ENCODE peak calls at places on chromosomes 7 and 10, in six cellular contexts. H is T-helper 9 cell; A is cardiac fibroblast; Y is effector CD4-positive, alpha-beta T cell; X is AML-193; G is Calu3. Z is an unnamed sample.

GRCh38 chr7:46545790-46546189 is 624.7 kb upstream of the IGFBP3 start:
- DNase-seq in G (no peak), X (no peak), Y (no peak), H (no peak), A (peak), Z (no peak)

GRCh38 chr10:43057831-43058340 is 19.0 kb upstream of the RET start:
- DNase-seq in Y (no peak), H (no peak), A (no peak), X (no peak), G (no peak), Z (no peak)

GRCh38 chr10:60105195-60105812 is 198.9 kb upstream of the CCDC6 start:
- DNase-seq in H (no peak), G (no peak), X (no peak), Y (no peak), A (no peak), Z (no peak)

GRCh38 chr10:24288581-24288980 is 79.6 kb downstream of the KIAA1217 start:
- DNase-seq in X (no peak), Y (no peak), H (no peak), A (no peak), G (no peak), Z (no peak)

GRCh38 chr7:18684899-18685298 is 189.3 kb downstream of the HDAC9 start:
- DNase-seq in H (no peak), X (no peak), Y (no peak), A (no peak), G (no peak), Z (no peak)

GRCh38 chr10:11517150-11517549 is 94.3 kb downstream of the USP6NL start:
- DNase-seq in Y (no peak), A (no peak), H (no peak), X (no peak), G (no peak), Z (no peak)

GRCh38 chr7:29839302-29839701 is 33.0 kb downstream of the WIPF3 start:
- DNase-seq in H (no peak), Y (no peak), X (no peak), G (no peak), A (peak), Z (no peak)

GRCh38 chr10:36725581-36726520 is 399.5 kb upstream of the ANKRD30A start:
- DNase-seq in A (peak), Y (no peak), G (no peak), X (no peak), H (no peak), Z (peak)

GRCh38 chr10:69653561-69653960 is 23.5 kb downstream of the FAM241B start:
- DNase-seq in Y (no peak), X (no peak), G (no peak), A (no peak), H (no peak), Z (no peak)

GRCh38 chr10:70352401-70353097 is 29.9 kb downstream of the LRRC20 start:
- DNase-seq in G (no peak), X (peak), Y (no peak), H (no peak), A (peak), Z (no peak)

GRCh38 chr7:84209006-84209405 is 14.4 kb upstream of the SEMA3A start:
- DNase-seq in X (no peak), A (no peak), Y (no peak), H (no peak), G (no peak), Z (no peak)

GRCh38 chr7:149562602-149563001 is 65.0 kb upstream of the ZNF746 start:
- DNase-seq in A (peak), H (no peak), G (no peak), Y (no peak), X (no peak), Z (no peak)

GRCh38 chr10:78664929-78665525 is 403.7 kb upstream of the ZMIZ1 start:
- DNase-seq in G (peak), H (no peak), Y (no peak), A (peak), X (no peak), Z (peak)

GRCh38 chr7:6169805-6170520 is 102.5 kb downstream of the CYTH3 start:
- DNase-seq in A (no peak), X (no peak), H (no peak), Y (no peak), G (no peak), Z (no peak)

GRCh38 chr10:14953452-14954000 is 370 bp downstream of the DCLRE1C start:
- DNase-seq in H (no peak), G (peak), X (peak), Y (no peak), A (peak), Z (no peak)

GRCh38 chr10:110488124-110488681 is 9.5 kb upstream of the DUSP5 start:
- DNase-seq in G (no peak), H (no peak), A (no peak), Y (no peak), X (no peak), Z (no peak)

GRCh38 chr7:134732739-134733138 is 46.7 kb upstream of the CALD1 start:
- DNase-seq in A (no peak), X (no peak), H (no peak), Y (no peak), G (no peak), Z (no peak)

GRCh38 chr7:2202361-2202761 is 30.4 kb downstream of the MAD1L1 start:
- DNase-seq in H (no peak), X (no peak), A (no peak), Y (no peak), G (no peak), Z (no peak)

GRCh38 chr7:44581426-44581906 is 565 bp downstream of the TMED4 start:
- DNase-seq in A (no peak), X (no peak), G (no peak), H (peak), Y (peak), Z (no peak)

GRCh38 chr10:80041162-80041561 is 37.3 kb upstream of the TMEM254 start:
- DNase-seq in Y (no peak), A (no peak), G (no peak), H (no peak), X (no peak), Z (no peak)

GRCh38 chr7:14020339-14020900 is 31.0 kb upstream of the ETV1 start:
- DNase-seq in G (no peak), X (no peak), H (no peak), A (no peak), Y (no peak), Z (no peak)

GRCh38 chr10:102314801-102315200 is 69.5 kb downstream of the GBF1 start:
- DNase-seq in A (no peak), H (no peak), Y (no peak), X (no peak), G (no peak), Z (no peak)

GRCh38 chr7:20519641-20520040 is 95.8 kb upstream of the ABCB5 start:
- DNase-seq in G (no peak), H (no peak), X (no peak), Y (no peak), A (no peak), Z (peak)

GRCh38 chr10:104479906-104480579 is 126.4 kb downstream of the CFAP58 start:
- DNase-seq in X (no peak), A (no peak), G (no peak), Y (no peak), H (no peak), Z (peak)

GRCh38 chr10:77859865-77860282 is 66.7 kb downstream of the DLG5 start:
- DNase-seq in A (no peak), X (no peak), H (no peak), Y (no peak), G (no peak), Z (no peak)